ENCODE peak calls at places on chromosomes 3 and 15, in four cellular contexts. A, J, H and R are unnamed samples.

GRCh38 chr3:175260145-175260794 is 401.1 kb downstream of the NAALADL2 start:
- DNase-seq in A (peak), J (peak), H (peak), R (no peak)

GRCh38 chr15:52805351-52806283 is 15.5 kb upstream of the ONECUT1 start:
- DNase-seq in A (no peak), J (no peak), H (no peak), R (no peak)

GRCh38 chr15:61099030-61099800 is 129.9 kb downstream of the RORA start:
- DNase-seq in A (no peak), J (peak), H (no peak), R (no peak)

GRCh38 chr3:41274944-41275668 is 75.8 kb downstream of the CTNNB1 start:
- DNase-seq in A (peak), J (peak), H (peak), R (no peak)

GRCh38 chr3:28173831-28174230 is 67.6 kb upstream of the CMC1 start:
- DNase-seq in A (peak), J (peak), H (peak), R (no peak)

GRCh38 chr15:99619712-99620111 is 53.9 kb downstream of the MEF2A start:
- DNase-seq in A (peak), J (peak), H (peak), R (no peak)

GRCh38 chr3:140467104-140467577 is 210.7 kb upstream of the TRIM42 start:
- DNase-seq in A (peak), J (peak), H (no peak), R (peak)

GRCh38 chr15:64022571-64022970 is 23.7 kb downstream of the DAPK2 start:
- DNase-seq in A (no peak), J (no peak), H (no peak), R (no peak)

GRCh38 chr3:49164983-49165720 is 979 bp downstream of the CCDC71 start:
- DNase-seq in A (no peak), J (no peak), H (no peak), R (no peak)
- TF ChIP-seq CTCF in A (no peak), J (no peak), H (no peak), R (no peak)

DNA sequence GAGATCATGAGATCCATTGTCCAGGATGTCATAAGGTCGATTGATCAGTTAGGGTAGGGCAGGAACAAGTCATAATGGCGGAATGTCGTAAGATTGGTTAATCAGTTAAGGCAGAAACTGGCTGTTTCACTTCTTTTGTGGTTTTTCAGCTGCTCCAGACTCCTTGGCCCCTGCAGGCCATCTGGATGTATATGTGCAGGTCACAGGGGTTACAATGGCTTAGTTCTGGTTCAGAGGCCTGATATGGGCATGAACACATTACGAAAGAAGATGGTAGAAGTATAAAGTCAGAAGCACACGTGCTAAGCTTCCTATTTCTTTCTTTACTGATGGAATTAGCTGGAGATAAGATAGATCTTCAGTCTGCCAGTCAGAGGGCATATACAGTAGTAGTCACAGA is 315.4 kb upstream of the LRRC3B start:
- DNase-seq in A (no peak), J (no peak), H (no peak), R (no peak)
- TF ChIP-seq CTCF in A (no peak), J (no peak), H (no peak), R (no peak)

GRCh38 chr3:15470804-15471203 is 43.4 kb downstream of the EAF1 start:
- DNase-seq in A (no peak), J (no peak), H (no peak), R (no peak)
- TF ChIP-seq CTCF in A (no peak), J (no peak), H (no peak), R (no peak)

GRCh38 chr3:18868911-18869689 is 279.2 kb upstream of the KCNH8 start:
- DNase-seq in A (no peak), J (no peak), H (no peak), R (peak)

GRCh38 chr3:18870642-18871041 is 277.7 kb upstream of the KCNH8 start:
- DNase-seq in A (no peak), J (no peak), H (no peak), R (no peak)

GRCh38 chr3:18870074-18870640 is 278.2 kb upstream of the KCNH8 start:
- DNase-seq in A (no peak), J (no peak), H (no peak), R (no peak)

DNA sequence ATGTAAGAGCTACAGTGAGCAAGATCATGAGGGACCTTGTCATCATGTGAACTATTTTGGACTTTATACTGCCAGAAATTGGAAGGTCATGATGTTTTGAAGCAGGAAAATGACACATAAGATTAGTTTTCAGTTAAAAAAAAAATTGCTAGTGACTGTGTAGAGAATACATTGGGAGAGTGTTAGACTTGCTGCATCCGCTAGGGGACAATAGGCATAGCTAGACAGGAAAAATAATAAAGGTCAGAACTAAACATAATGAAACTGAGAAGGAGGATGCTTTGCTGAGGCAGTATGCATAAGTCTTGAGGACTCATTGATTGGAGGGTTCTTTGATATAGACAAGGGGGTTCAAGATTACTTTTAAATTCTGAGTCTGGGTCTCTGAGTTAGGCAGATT is 275.8 kb upstream of the KCNH8 start:
- DNase-seq in A (no peak), J (no peak), H (no peak), R (no peak)
- TF ChIP-seq CTCF in A (no peak), J (no peak), H (no peak), R (no peak)

GRCh38 chr15:71411538-71412482 is 296.5 kb downstream of the THSD4 start:
- DNase-seq in A (peak), J (no peak), H (peak), R (no peak)
- TF ChIP-seq CTCF in A (no peak), J (no peak), H (no peak), R (no peak)

GRCh38 chr3:138467905-138468304 is 33.5 kb downstream of the ESYT3 start:
- DNase-seq in A (no peak), J (no peak), H (no peak), R (no peak)
- TF ChIP-seq CTCF in A (no peak), J (no peak), H (no peak), R (no peak)

DNA sequence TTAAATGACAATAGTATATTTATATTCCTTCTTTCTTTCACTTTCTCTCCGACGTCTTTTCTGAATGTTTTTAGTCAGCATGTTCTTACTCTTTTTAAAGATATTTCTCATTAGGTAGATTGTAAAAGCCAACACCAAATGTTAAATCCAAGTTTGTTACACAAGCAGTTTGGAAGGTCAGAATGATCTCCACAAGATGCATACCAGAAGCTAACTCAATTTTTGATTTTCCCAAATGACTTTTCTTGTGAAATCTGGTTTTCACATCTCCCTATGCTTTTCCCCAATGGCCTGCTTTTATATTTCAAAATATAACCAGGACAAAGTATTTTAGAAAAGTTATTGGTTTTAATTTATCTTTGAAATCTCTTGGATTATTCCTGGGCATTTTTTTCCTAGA is 49.7 kb upstream of the TPRG1 start:
- DNase-seq in A (peak), J (no peak), H (no peak), R (no peak)
- TF ChIP-seq CTCF in A (no peak), J (no peak), H (no peak), R (no peak)

GRCh38 chr3:36743821-36744220 is 20.5 kb downstream of the DCLK3 start:
- DNase-seq in A (no peak), J (no peak), H (no peak), R (no peak)

GRCh38 chr3:36744770-36745169 is 19.6 kb downstream of the DCLK3 start:
- DNase-seq in A (no peak), J (no peak), H (no peak), R (no peak)

GRCh38 chr3:36740822-36741221 is 23.5 kb downstream of the DCLK3 start:
- DNase-seq in A (no peak), J (no peak), H (no peak), R (no peak)

GRCh38 chr3:36738701-36739100 is 25.7 kb downstream of the DCLK3 start:
- DNase-seq in A (no peak), J (peak), H (peak), R (no peak)

DNA sequence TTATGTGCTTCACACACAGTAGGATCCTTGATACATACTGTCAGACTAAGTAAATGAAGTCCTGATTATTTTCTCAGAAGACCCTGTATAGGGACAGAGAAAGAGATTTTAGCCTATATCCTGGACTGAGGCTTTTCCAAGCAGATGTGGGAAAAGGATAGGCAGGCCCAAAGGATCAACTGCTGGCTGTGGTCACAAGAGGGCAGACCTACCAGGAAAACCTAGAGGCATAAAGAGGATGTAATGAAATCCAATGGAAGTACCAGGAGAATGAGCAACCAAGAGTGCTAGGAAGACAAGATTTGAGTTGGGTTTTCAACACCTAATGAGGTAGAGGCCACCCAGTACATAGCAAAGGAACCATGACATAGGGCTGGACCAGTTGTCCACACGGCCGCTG is 23.1 kb downstream of the DCLK3 start:
- DNase-seq in A (peak), J (no peak), H (peak), R (no peak)
- TF ChIP-seq CTCF in A (peak), J (peak), H (no peak), R (no peak)

DNA sequence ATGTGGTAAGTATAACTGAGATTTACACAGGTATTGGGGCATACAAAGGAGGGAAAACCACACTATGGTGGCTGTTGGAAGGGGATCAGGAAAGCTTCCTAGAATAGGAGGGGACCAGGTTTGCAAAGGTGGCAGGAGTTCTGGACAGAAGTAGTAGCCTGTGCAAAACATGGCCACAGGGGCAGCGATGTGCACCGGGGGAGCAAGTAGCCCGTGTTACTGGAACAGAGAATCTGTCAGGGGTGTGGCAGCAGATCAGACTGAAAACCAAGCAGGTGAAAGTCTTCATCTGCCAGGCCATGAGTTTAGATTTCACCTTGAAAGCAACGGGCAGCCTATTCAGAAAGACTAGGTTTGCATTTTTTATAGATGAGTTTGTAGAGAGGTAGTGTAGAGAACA is 182.3 kb upstream of the LPP start:
- DNase-seq in A (no peak), J (no peak), H (no peak), R (no peak)
- TF ChIP-seq CTCF in A (no peak), J (peak), H (no peak), R (no peak)

GRCh38 chr15:75531041-75531450 is 48.1 kb downstream of the PTPN9 start:
- DNase-seq in A (peak), J (peak), H (peak), R (no peak)

GRCh38 chr15:75538376-75538775 is 40.7 kb downstream of the PTPN9 start:
- DNase-seq in A (no peak), J (no peak), H (no peak), R (no peak)

GRCh38 chr15:75530169-75530568 is 48.9 kb downstream of the PTPN9 start:
- DNase-seq in A (no peak), J (no peak), H (no peak), R (no peak)

GRCh38 chr15:75533945-75534344 is 45.2 kb downstream of the PTPN9 start:
- DNase-seq in A (no peak), J (no peak), H (no peak), R (no peak)

DNA sequence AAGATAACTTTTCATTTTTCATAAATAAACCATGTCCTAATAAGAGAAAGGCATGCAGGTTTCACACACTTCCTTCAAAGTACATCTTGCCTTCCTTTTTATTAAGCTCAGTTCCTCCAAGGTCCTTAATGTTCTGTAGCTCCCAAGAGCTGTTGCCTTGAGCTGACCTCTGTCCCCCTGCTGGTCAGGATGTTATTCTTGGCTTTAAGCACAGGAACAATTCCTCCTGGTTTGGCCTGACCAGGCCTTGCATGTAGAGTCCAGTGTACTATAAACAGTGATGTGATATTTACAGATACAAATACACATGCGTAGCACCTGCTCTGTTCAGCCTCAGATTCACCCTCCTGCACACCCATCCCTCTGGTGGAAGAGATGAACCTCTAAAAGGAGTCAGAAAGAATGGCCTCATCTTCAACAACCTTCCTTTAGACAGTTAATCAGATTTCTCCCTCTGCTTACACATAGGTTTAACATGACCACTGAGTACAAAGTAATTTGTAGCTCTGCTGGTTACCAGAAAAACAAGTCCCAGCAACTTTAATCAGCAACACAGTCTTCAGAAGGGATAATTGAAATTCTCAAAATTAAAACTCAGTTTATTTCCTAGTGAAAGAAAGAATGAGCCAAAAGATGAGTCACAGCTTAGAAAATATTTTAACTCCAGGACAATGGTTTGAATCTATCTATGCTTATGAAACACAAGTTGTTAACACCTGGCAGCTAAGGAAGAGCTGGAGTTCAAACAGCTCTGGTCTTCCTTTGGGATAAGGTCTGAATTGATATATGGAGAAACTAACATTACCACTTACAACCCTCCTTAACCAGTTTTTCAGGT is 46.5 kb downstream of the PTPN9 start:
- DNase-seq in A (peak), J (peak), H (peak), R (no peak)
- TF ChIP-seq CTCF in A (peak), J (peak), H (peak), R (no peak)